ENCODE peak calls at places on chromosomes 7 and 10, in four cellular contexts. One of them, this sample, is unnamed.
A peak's percentile ranks its signal among the peaks of the same experiment; 100 is the strongest.

GRCh38 chr7:16817536-16817935 is 12.7 kb upstream of the AGR2 start:
- DNase-seq in stimulated activated CD4-positive, alpha-beta T cell treated with anti-CD3 and anti-CD28 coated beads, Interleukin-12 subunit alpha, Interleukin-12 subunit beta, amount 100 ng/mL, for 4 hours: no peak
- DNase-seq in activated effector memory CD4-positive, alpha-beta T cell treated with anti-CD3 and anti-CD28 coated beads, Interleukin-2, amount 50 U/mL, for 16 hours: no peak
- DNase-seq in thyroid gland: no peak
- DNase-seq in this sample: no peak

GRCh38 chr10:43305881-43306280 is 39.0 kb upstream of the RASGEF1A start:
- DNase-seq in stimulated activated CD4-positive, alpha-beta T cell treated with anti-CD3 and anti-CD28 coated beads, Interleukin-12 subunit alpha, Interleukin-12 subunit beta, amount 100 ng/mL, for 4 hours: no peak
- DNase-seq in activated effector memory CD4-positive, alpha-beta T cell treated with anti-CD3 and anti-CD28 coated beads, Interleukin-2, amount 50 U/mL, for 16 hours: peak; percentile 57
- DNase-seq in thyroid gland: no peak
- DNase-seq in this sample: no peak

GRCh38 chr7:43799605-43800004 is 41.1 kb downstream of the BLVRA start:
- DNase-seq in stimulated activated CD4-positive, alpha-beta T cell treated with anti-CD3 and anti-CD28 coated beads, Interleukin-12 subunit alpha, Interleukin-12 subunit beta, amount 100 ng/mL, for 4 hours: no peak
- DNase-seq in activated effector memory CD4-positive, alpha-beta T cell treated with anti-CD3 and anti-CD28 coated beads, Interleukin-2, amount 50 U/mL, for 16 hours: no peak
- DNase-seq in thyroid gland: no peak
- DNase-seq in this sample: peak; percentile 48

GRCh38 chr10:110818311-110819257 is 53.1 kb upstream of the PDCD4 start:
- DNase-seq in stimulated activated CD4-positive, alpha-beta T cell treated with anti-CD3 and anti-CD28 coated beads, Interleukin-12 subunit alpha, Interleukin-12 subunit beta, amount 100 ng/mL, for 4 hours: no peak
- DNase-seq in activated effector memory CD4-positive, alpha-beta T cell treated with anti-CD3 and anti-CD28 coated beads, Interleukin-2, amount 50 U/mL, for 16 hours: no peak
- DNase-seq in thyroid gland: peak; percentile 91
- DNase-seq in this sample: no peak

GRCh38 chr7:26930201-26930600 is 65.8 kb upstream of the SKAP2 start:
- DNase-seq in stimulated activated CD4-positive, alpha-beta T cell treated with anti-CD3 and anti-CD28 coated beads, Interleukin-12 subunit alpha, Interleukin-12 subunit beta, amount 100 ng/mL, for 4 hours: no peak
- DNase-seq in activated effector memory CD4-positive, alpha-beta T cell treated with anti-CD3 and anti-CD28 coated beads, Interleukin-2, amount 50 U/mL, for 16 hours: no peak
- DNase-seq in thyroid gland: no peak
- DNase-seq in this sample: no peak

GRCh38 chr7:11648980-11649379 is 183.0 kb downstream of the THSD7A start:
- DNase-seq in stimulated activated CD4-positive, alpha-beta T cell treated with anti-CD3 and anti-CD28 coated beads, Interleukin-12 subunit alpha, Interleukin-12 subunit beta, amount 100 ng/mL, for 4 hours: no peak
- DNase-seq in activated effector memory CD4-positive, alpha-beta T cell treated with anti-CD3 and anti-CD28 coated beads, Interleukin-2, amount 50 U/mL, for 16 hours: no peak
- DNase-seq in thyroid gland: no peak
- DNase-seq in this sample: no peak

GRCh38 chr10:63497321-63497720 is 23.9 kb upstream of the REEP3 start:
- DNase-seq in stimulated activated CD4-positive, alpha-beta T cell treated with anti-CD3 and anti-CD28 coated beads, Interleukin-12 subunit alpha, Interleukin-12 subunit beta, amount 100 ng/mL, for 4 hours: no peak
- DNase-seq in activated effector memory CD4-positive, alpha-beta T cell treated with anti-CD3 and anti-CD28 coated beads, Interleukin-2, amount 50 U/mL, for 16 hours: no peak
- DNase-seq in thyroid gland: no peak
- DNase-seq in this sample: no peak

GRCh38 chr7:159067870-159068787 is 76.5 kb downstream of the VIPR2 start:
- DNase-seq in stimulated activated CD4-positive, alpha-beta T cell treated with anti-CD3 and anti-CD28 coated beads, Interleukin-12 subunit alpha, Interleukin-12 subunit beta, amount 100 ng/mL, for 4 hours: no peak
- DNase-seq in activated effector memory CD4-positive, alpha-beta T cell treated with anti-CD3 and anti-CD28 coated beads, Interleukin-2, amount 50 U/mL, for 16 hours: no peak
- DNase-seq in thyroid gland: no peak
- DNase-seq in this sample: peak; percentile 76

GRCh38 chr10:125004571-125005311 is 62.8 kb downstream of the ZRANB1 start:
- DNase-seq in stimulated activated CD4-positive, alpha-beta T cell treated with anti-CD3 and anti-CD28 coated beads, Interleukin-12 subunit alpha, Interleukin-12 subunit beta, amount 100 ng/mL, for 4 hours: no peak
- DNase-seq in activated effector memory CD4-positive, alpha-beta T cell treated with anti-CD3 and anti-CD28 coated beads, Interleukin-2, amount 50 U/mL, for 16 hours: peak; percentile 42
- DNase-seq in thyroid gland: no peak
- DNase-seq in this sample: no peak

GRCh38 chr10:125060038-125060437 is 100.3 kb downstream of the CTBP2 start:
- DNase-seq in stimulated activated CD4-positive, alpha-beta T cell treated with anti-CD3 and anti-CD28 coated beads, Interleukin-12 subunit alpha, Interleukin-12 subunit beta, amount 100 ng/mL, for 4 hours: no peak
- DNase-seq in activated effector memory CD4-positive, alpha-beta T cell treated with anti-CD3 and anti-CD28 coated beads, Interleukin-2, amount 50 U/mL, for 16 hours: no peak
- DNase-seq in thyroid gland: no peak
- DNase-seq in this sample: no peak

GRCh38 chr10:79266543-79267312 is 80.5 kb upstream of the PPIF start:
- DNase-seq in stimulated activated CD4-positive, alpha-beta T cell treated with anti-CD3 and anti-CD28 coated beads, Interleukin-12 subunit alpha, Interleukin-12 subunit beta, amount 100 ng/mL, for 4 hours: no peak
- DNase-seq in activated effector memory CD4-positive, alpha-beta T cell treated with anti-CD3 and anti-CD28 coated beads, Interleukin-2, amount 50 U/mL, for 16 hours: no peak
- DNase-seq in thyroid gland: no peak
- DNase-seq in this sample: no peak

GRCh38 chr10:1733720-1734119 is 3.6 kb downstream of the ADARB2 start:
- DNase-seq in stimulated activated CD4-positive, alpha-beta T cell treated with anti-CD3 and anti-CD28 coated beads, Interleukin-12 subunit alpha, Interleukin-12 subunit beta, amount 100 ng/mL, for 4 hours: no peak
- DNase-seq in activated effector memory CD4-positive, alpha-beta T cell treated with anti-CD3 and anti-CD28 coated beads, Interleukin-2, amount 50 U/mL, for 16 hours: no peak
- DNase-seq in thyroid gland: no peak
- DNase-seq in this sample: no peak

GRCh38 chr10:15152556-15152955 is 15.9 kb downstream of the NMT2 start:
- DNase-seq in stimulated activated CD4-positive, alpha-beta T cell treated with anti-CD3 and anti-CD28 coated beads, Interleukin-12 subunit alpha, Interleukin-12 subunit beta, amount 100 ng/mL, for 4 hours: no peak
- DNase-seq in activated effector memory CD4-positive, alpha-beta T cell treated with anti-CD3 and anti-CD28 coated beads, Interleukin-2, amount 50 U/mL, for 16 hours: no peak
- DNase-seq in thyroid gland: no peak
- DNase-seq in this sample: no peak

GRCh38 chr10:76509501-76509900 is 1078.1 kb downstream of the LRMDA start:
- DNase-seq in stimulated activated CD4-positive, alpha-beta T cell treated with anti-CD3 and anti-CD28 coated beads, Interleukin-12 subunit alpha, Interleukin-12 subunit beta, amount 100 ng/mL, for 4 hours: no peak
- DNase-seq in activated effector memory CD4-positive, alpha-beta T cell treated with anti-CD3 and anti-CD28 coated beads, Interleukin-2, amount 50 U/mL, for 16 hours: no peak
- DNase-seq in thyroid gland: no peak
- DNase-seq in this sample: no peak

GRCh38 chr7:37176079-37176478 is 272.6 kb downstream of the ELMO1 start:
- DNase-seq in stimulated activated CD4-positive, alpha-beta T cell treated with anti-CD3 and anti-CD28 coated beads, Interleukin-12 subunit alpha, Interleukin-12 subunit beta, amount 100 ng/mL, for 4 hours: no peak
- DNase-seq in activated effector memory CD4-positive, alpha-beta T cell treated with anti-CD3 and anti-CD28 coated beads, Interleukin-2, amount 50 U/mL, for 16 hours: no peak
- DNase-seq in thyroid gland: no peak
- DNase-seq in this sample: no peak

GRCh38 chr7:103851357-103851756 is 138.1 kb downstream of the RELN start:
- DNase-seq in stimulated activated CD4-positive, alpha-beta T cell treated with anti-CD3 and anti-CD28 coated beads, Interleukin-12 subunit alpha, Interleukin-12 subunit beta, amount 100 ng/mL, for 4 hours: no peak
- DNase-seq in activated effector memory CD4-positive, alpha-beta T cell treated with anti-CD3 and anti-CD28 coated beads, Interleukin-2, amount 50 U/mL, for 16 hours: no peak
- DNase-seq in thyroid gland: no peak
- DNase-seq in this sample: no peak

GRCh38 chr7:134327896-134328295 is 11.2 kb upstream of the SLC35B4 start:
- DNase-seq in stimulated activated CD4-positive, alpha-beta T cell treated with anti-CD3 and anti-CD28 coated beads, Interleukin-12 subunit alpha, Interleukin-12 subunit beta, amount 100 ng/mL, for 4 hours: peak; percentile 39
- DNase-seq in activated effector memory CD4-positive, alpha-beta T cell treated with anti-CD3 and anti-CD28 coated beads, Interleukin-2, amount 50 U/mL, for 16 hours: peak; percentile 74
- DNase-seq in thyroid gland: peak; percentile 5
- DNase-seq in this sample: no peak

GRCh38 chr7:33888206-33888605 is 17.1 kb upstream of the BMPER start:
- DNase-seq in stimulated activated CD4-positive, alpha-beta T cell treated with anti-CD3 and anti-CD28 coated beads, Interleukin-12 subunit alpha, Interleukin-12 subunit beta, amount 100 ng/mL, for 4 hours: no peak
- DNase-seq in activated effector memory CD4-positive, alpha-beta T cell treated with anti-CD3 and anti-CD28 coated beads, Interleukin-2, amount 50 U/mL, for 16 hours: no peak
- DNase-seq in thyroid gland: no peak
- DNase-seq in this sample: no peak

GRCh38 chr10:124417846-124418725 is 637 bp downstream of the OAT start:
- DNase-seq in stimulated activated CD4-positive, alpha-beta T cell treated with anti-CD3 and anti-CD28 coated beads, Interleukin-12 subunit alpha, Interleukin-12 subunit beta, amount 100 ng/mL, for 4 hours: peak; percentile 34
- DNase-seq in activated effector memory CD4-positive, alpha-beta T cell treated with anti-CD3 and anti-CD28 coated beads, Interleukin-2, amount 50 U/mL, for 16 hours: peak; percentile 78
- DNase-seq in thyroid gland: peak; percentile 67
- DNase-seq in this sample: peak; percentile 88

GRCh38 chr10:61197022-61197421 is 253.0 kb upstream of the RHOBTB1 start:
- DNase-seq in stimulated activated CD4-positive, alpha-beta T cell treated with anti-CD3 and anti-CD28 coated beads, Interleukin-12 subunit alpha, Interleukin-12 subunit beta, amount 100 ng/mL, for 4 hours: no peak
- DNase-seq in activated effector memory CD4-positive, alpha-beta T cell treated with anti-CD3 and anti-CD28 coated beads, Interleukin-2, amount 50 U/mL, for 16 hours: no peak
- DNase-seq in thyroid gland: no peak
- DNase-seq in this sample: no peak

GRCh38 chr10:120505056-120505455 is 48.0 kb downstream of the PLPP4 start:
- DNase-seq in stimulated activated CD4-positive, alpha-beta T cell treated with anti-CD3 and anti-CD28 coated beads, Interleukin-12 subunit alpha, Interleukin-12 subunit beta, amount 100 ng/mL, for 4 hours: no peak
- DNase-seq in activated effector memory CD4-positive, alpha-beta T cell treated with anti-CD3 and anti-CD28 coated beads, Interleukin-2, amount 50 U/mL, for 16 hours: no peak
- DNase-seq in thyroid gland: no peak
- DNase-seq in this sample: no peak

GRCh38 chr10:43698156-43698555 is 49.5 kb upstream of the ZNF32 start:
- DNase-seq in stimulated activated CD4-positive, alpha-beta T cell treated with anti-CD3 and anti-CD28 coated beads, Interleukin-12 subunit alpha, Interleukin-12 subunit beta, amount 100 ng/mL, for 4 hours: no peak
- DNase-seq in activated effector memory CD4-positive, alpha-beta T cell treated with anti-CD3 and anti-CD28 coated beads, Interleukin-2, amount 50 U/mL, for 16 hours: no peak
- DNase-seq in thyroid gland: no peak
- DNase-seq in this sample: no peak

GRCh38 chr7:48035967-48036478 is 680 bp downstream of the C7orf57 start:
- DNase-seq in stimulated activated CD4-positive, alpha-beta T cell treated with anti-CD3 and anti-CD28 coated beads, Interleukin-12 subunit alpha, Interleukin-12 subunit beta, amount 100 ng/mL, for 4 hours: no peak
- DNase-seq in activated effector memory CD4-positive, alpha-beta T cell treated with anti-CD3 and anti-CD28 coated beads, Interleukin-2, amount 50 U/mL, for 16 hours: no peak
- DNase-seq in thyroid gland: peak; percentile 48
- DNase-seq in this sample: peak; percentile 88

GRCh38 chr7:13017325-13017853 is 330.0 kb downstream of the ARL4A start:
- DNase-seq in stimulated activated CD4-positive, alpha-beta T cell treated with anti-CD3 and anti-CD28 coated beads, Interleukin-12 subunit alpha, Interleukin-12 subunit beta, amount 100 ng/mL, for 4 hours: no peak
- DNase-seq in activated effector memory CD4-positive, alpha-beta T cell treated with anti-CD3 and anti-CD28 coated beads, Interleukin-2, amount 50 U/mL, for 16 hours: no peak
- DNase-seq in thyroid gland: no peak
- DNase-seq in this sample: no peak

GRCh38 chr10:112643600-112643999 is 196.6 kb downstream of the VTI1A start:
- DNase-seq in stimulated activated CD4-positive, alpha-beta T cell treated with anti-CD3 and anti-CD28 coated beads, Interleukin-12 subunit alpha, Interleukin-12 subunit beta, amount 100 ng/mL, for 4 hours: no peak
- DNase-seq in activated effector memory CD4-positive, alpha-beta T cell treated with anti-CD3 and anti-CD28 coated beads, Interleukin-2, amount 50 U/mL, for 16 hours: no peak
- DNase-seq in thyroid gland: no peak
- DNase-seq in this sample: no peak

GRCh38 chr7:142176901-142177300 is 65.4 kb downstream of the MGAM2 start:
- DNase-seq in stimulated activated CD4-positive, alpha-beta T cell treated with anti-CD3 and anti-CD28 coated beads, Interleukin-12 subunit alpha, Interleukin-12 subunit beta, amount 100 ng/mL, for 4 hours: no peak
- DNase-seq in activated effector memory CD4-positive, alpha-beta T cell treated with anti-CD3 and anti-CD28 coated beads, Interleukin-2, amount 50 U/mL, for 16 hours: no peak
- DNase-seq in thyroid gland: no peak
- DNase-seq in this sample: no peak